ENCODE peak calls at places on chromosomes 7 and 10, in five cellular contexts. Y, P, H, I and W are unnamed samples.

GRCh38 chr10:75375828-75376227 is 25.7 kb downstream of the ZNF503 start:
- DNase-seq in Y (no peak), P (no peak), H (no peak), I (no peak), W (no peak)

GRCh38 chr7:21461282-21461681 is 33.4 kb downstream of the SP4 start:
- DNase-seq in Y (no peak), P (no peak), H (no peak), I (no peak), W (no peak)

GRCh38 chr7:112031689-112032088 is 174.5 kb downstream of the DOCK4 start:
- DNase-seq in Y (no peak), P (no peak), H (no peak), I (no peak), W (no peak)

GRCh38 chr7:16409777-16410176 is 11.6 kb downstream of the CRPPA start:
- DNase-seq in Y (no peak), P (no peak), H (no peak), I (no peak), W (no peak)

GRCh38 chr7:105229641-105230040 is 159.1 kb downstream of the SRPK2 start:
- DNase-seq in Y (no peak), P (no peak), H (no peak), I (no peak), W (no peak)

GRCh38 chr7:151930695-151931094 is 25.6 kb upstream of the GALNTL5 start:
- DNase-seq in Y (no peak), P (no peak), H (no peak), I (no peak), W (no peak)

GRCh38 chr10:3835770-3836169 is 50.8 kb upstream of the KLF6 start:
- DNase-seq in Y (no peak), P (no peak), H (peak), I (no peak), W (no peak)

GRCh38 chr10:48446785-48447184 is 140.3 kb downstream of the MAPK8 start:
- DNase-seq in Y (no peak), P (no peak), H (no peak), I (no peak), W (no peak)

GRCh38 chr10:70602665-70603438 is at the start of gene PRF1:
- DNase-seq in Y (no peak), P (no peak), H (no peak), I (no peak), W (no peak)

GRCh38 chr7:43575506-43575905 is 7.4 kb upstream of the STK17A start:
- DNase-seq in Y (no peak), P (no peak), H (no peak), I (no peak), W (no peak)

GRCh38 chr10:127940866-127941640 is 34.1 kb downstream of the PTPRE start:
- DNase-seq in Y (no peak), P (no peak), H (no peak), I (no peak), W (no peak)

GRCh38 chr10:132387723-132388210 is 9.2 kb upstream of the PWWP2B start:
- DNase-seq in Y (peak), P (peak), H (peak), I (no peak), W (peak)
- H3K9ac ChIP-seq in Y (no peak), P (no peak), H (peak), I (peak), W (no peak)

GRCh38 chr10:47255866-47256265 is 44.1 kb upstream of the GDF10 start:
- DNase-seq in Y (no peak), P (no peak), H (no peak), I (no peak), W (no peak)
- H3K4me2 ChIP-seq in Y (no peak), P (no peak), H (no peak), I (no peak), W (no peak)

DNA sequence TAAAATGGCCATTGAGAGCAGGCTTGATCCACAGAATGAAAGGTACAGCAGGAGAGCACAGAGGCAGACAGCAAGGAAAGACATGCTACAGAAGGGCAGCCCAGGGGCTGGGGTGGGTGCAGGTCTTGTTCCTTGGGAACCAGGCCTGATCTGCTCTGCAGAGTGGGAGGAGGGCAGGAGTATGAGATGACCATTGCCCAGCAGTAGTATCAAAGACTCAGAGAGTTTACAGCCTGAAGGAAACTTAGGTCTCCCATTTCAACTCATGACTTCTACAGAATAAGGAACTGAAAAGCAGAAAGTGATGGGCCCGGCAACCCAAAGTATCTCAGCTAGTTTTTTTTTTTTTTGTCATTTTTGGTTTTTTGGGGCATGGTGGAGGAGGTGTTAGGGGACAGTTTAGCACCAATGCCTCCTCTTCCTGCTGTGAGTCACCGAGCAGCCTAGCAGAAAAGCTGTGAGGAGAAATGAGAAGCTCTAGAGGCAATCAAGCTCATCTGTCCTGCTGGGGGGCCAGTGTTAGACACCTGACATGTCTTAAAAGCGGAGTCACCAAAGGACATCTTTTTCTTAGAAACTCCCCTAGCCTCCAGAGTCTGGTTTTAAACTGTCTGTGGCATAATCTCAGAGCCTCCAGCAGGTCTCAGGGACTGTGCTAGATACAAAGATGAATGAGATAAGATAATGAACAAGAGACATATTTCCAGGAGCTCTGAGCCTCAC is 34.3 kb upstream of the HERPUD2 start:
- DNase-seq in Y (no peak), P (no peak), H (no peak), I (no peak), W (no peak)
- H3K9ac ChIP-seq in Y (no peak), P (no peak), H (no peak), I (no peak), W (no peak)

GRCh38 chr7:134632052-134632451 is 14.6 kb upstream of the BPGM start:
- DNase-seq in Y (no peak), P (no peak), H (no peak), I (no peak), W (no peak)
- H3K4me2 ChIP-seq in Y (no peak), P (no peak), H (no peak), I (no peak), W (no peak)

GRCh38 chr7:23544913-23545354 is 13.2 kb upstream of the TRA2A start:
- DNase-seq in Y (peak), P (no peak), H (peak), I (peak), W (peak)

GRCh38 chr7:23545493-23545892 is 13.7 kb upstream of the TRA2A start:
- DNase-seq in Y (no peak), P (no peak), H (no peak), I (no peak), W (no peak)

GRCh38 chr7:23539494-23539907 is 7.7 kb upstream of the TRA2A start:
- DNase-seq in Y (no peak), P (no peak), H (no peak), I (no peak), W (no peak)

GRCh38 chr7:23546897-23547572 is 15.3 kb upstream of the TRA2A start:
- DNase-seq in Y (peak), P (peak), H (peak), I (peak), W (peak)

DNA sequence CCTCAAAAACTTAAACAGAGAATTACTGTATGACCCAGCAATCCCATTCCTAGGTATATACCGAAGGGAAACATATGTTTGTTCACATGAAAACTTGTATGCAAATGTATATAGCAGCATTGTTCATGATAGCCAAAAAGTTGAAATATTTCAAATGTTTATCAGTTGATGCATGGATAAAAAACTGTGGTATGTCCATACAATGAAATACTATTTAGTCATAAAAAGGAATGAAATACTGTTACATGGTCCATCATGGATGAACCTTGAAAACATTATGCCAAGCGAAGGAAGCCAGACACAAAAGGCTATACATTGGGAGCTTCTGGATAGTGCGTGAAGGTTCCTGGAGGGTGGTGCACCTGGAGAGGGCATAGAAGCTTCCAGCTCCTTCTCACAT is 11.0 kb upstream of the TRA2A start:
- DNase-seq in Y (no peak), P (no peak), H (no peak), I (no peak), W (no peak)
- H3K9ac ChIP-seq in Y (no peak), P (no peak), H (no peak), I (no peak), W (no peak)

GRCh38 chr7:2611921-2612320 is 19.9 kb upstream of the TTYH3 start:
- DNase-seq in Y (no peak), P (no peak), H (no peak), I (no peak), W (no peak)

GRCh38 chr7:2609001-2609411 is 22.8 kb upstream of the TTYH3 start:
- DNase-seq in Y (peak), P (peak), H (peak), I (peak), W (peak)

GRCh38 chr7:2610898-2611297 is 20.9 kb upstream of the TTYH3 start:
- DNase-seq in Y (no peak), P (no peak), H (no peak), I (no peak), W (no peak)

GRCh38 chr7:2611401-2611800 is 20.4 kb upstream of the TTYH3 start:
- DNase-seq in Y (no peak), P (peak), H (no peak), I (no peak), W (no peak)

DNA sequence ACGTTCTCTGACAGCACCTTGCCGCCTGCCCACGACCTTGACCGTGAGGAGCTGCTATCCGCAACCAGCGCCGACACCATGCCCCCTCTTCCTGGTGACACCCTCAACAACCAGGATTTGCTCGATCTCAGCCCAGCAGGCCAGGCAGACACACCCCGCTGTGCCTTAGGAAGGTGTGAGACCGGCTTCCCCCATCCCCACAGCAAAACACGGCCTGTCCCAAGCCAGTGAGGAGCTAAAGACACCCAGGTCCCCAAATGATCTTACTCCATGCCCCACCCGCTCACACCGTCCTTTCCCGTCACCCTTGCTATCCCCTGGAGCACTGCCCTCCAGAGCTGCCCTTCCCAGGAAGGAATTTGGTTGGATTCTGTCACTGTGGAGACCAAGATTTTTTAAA is 21.3 kb upstream of the TTYH3 start:
- DNase-seq in Y (no peak), P (peak), H (no peak), I (no peak), W (no peak)
- H3K4me2 ChIP-seq in Y (no peak), P (no peak), H (no peak), I (no peak), W (no peak)

DNA sequence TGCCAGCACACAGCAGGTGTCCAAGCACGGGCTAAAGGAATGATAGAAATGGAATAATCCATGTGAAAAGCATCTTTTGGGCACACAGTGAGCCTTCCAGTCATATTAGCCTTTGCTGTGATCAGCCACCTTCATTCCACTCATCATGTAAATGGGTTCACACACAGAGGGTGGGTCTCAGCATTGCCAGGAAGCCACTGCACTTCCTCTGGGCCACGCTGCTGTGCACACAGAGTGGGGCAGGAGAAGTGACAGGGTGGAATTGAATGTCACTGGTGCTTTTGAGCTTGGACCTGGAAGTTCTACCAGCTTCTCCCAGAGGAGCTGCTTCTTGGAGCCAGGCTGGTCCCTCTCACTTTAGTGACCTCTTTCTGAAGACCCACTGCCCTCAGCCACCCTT is 203.5 kb downstream of the USP6NL start:
- DNase-seq in Y (no peak), P (no peak), H (no peak), I (no peak), W (no peak)
- H3K9ac ChIP-seq in Y (no peak), P (no peak), H (no peak), I (no peak), W (no peak)

GRCh38 chr10:51699145-51699474 is 285 bp downstream of the CSTF2T start:
- DNase-seq in Y (peak), P (no peak), H (no peak), I (no peak), W (no peak)

GRCh38 chr10:51698473-51699063 is 827 bp downstream of the CSTF2T start:
- DNase-seq in Y (no peak), P (no peak), H (no peak), I (no peak), W (no peak)

GRCh38 chr10:51694369-51694768 is 5.0 kb downstream of the CSTF2T start:
- DNase-seq in Y (no peak), P (no peak), H (no peak), I (no peak), W (no peak)

GRCh38 chr10:51699475-51700227 is at the start of gene CSTF2T:
- DNase-seq in Y (peak), P (peak), H (peak), I (peak), W (peak)

DNA sequence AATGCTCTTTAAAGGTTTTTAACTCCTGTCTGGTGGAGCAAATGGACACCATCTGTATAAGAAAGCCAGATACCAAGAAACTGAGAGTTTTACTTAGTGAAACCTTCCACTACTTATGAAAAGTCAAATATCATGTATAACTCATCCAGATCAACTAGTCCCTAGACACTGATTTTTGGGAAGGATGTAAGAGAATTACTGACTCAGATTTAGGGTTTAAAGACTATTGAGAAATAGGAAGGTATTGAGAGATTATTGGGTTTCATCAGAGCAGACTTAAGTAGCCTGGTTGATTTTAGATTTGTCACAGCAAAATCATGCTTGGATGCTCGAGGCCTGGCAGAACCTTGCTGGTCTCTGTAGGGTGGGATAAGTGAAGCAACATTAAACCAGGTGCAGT is 3.1 kb downstream of the CSTF2T start:
- DNase-seq in Y (no peak), P (no peak), H (no peak), I (no peak), W (no peak)
- H3K4me2 ChIP-seq in Y (peak), P (no peak), H (no peak), I (no peak), W (peak)

GRCh38 chr7:46569117-46569433 is 648.0 kb upstream of the IGFBP3 start:
- DNase-seq in Y (peak), P (no peak), H (peak), I (no peak), W (peak)
- H3K9ac ChIP-seq in Y (no peak), P (no peak), H (no peak), I (peak), W (peak)